ENCODE peak calls at places on chromosomes 12 and 14, in nine cellular contexts. W is body of pancreas, U is kidney epithelial cell, K is mesothelial cell of epicardium, T is bronchial epithelial cell, R is endothelial cell, B is coronary artery, Y is endodermal cell, E is HFFc6. A is an unnamed sample.

GRCh38 chr14:91368681-91369416 is 48.8 kb downstream of the CCDC88C start:
- DNase-seq in K (no peak), R (no peak), Y (no peak), T (no peak), B (no peak), E (no peak), U (no peak), W (no peak), A (no peak)

GRCh38 chr12:241266-241665 is 21.4 kb downstream of the SLC6A13 start:
- DNase-seq in K (no peak), Y (no peak), B (no peak), W (no peak), T (no peak), E (no peak), U (no peak), R (no peak), A (no peak)

GRCh38 chr14:69531135-69531534 is 43.5 kb downstream of the CCDC177 start:
- DNase-seq in R (no peak), B (no peak), W (no peak), U (no peak), K (no peak), Y (no peak), E (no peak), T (no peak), A (no peak)

GRCh38 chr12:75704664-75705063 is 193.3 kb upstream of the KRR1 start:
- DNase-seq in W (no peak), E (no peak), R (no peak), Y (no peak), K (no peak), U (no peak), T (no peak), B (no peak), A (no peak)

GRCh38 chr14:85288041-85288440 is 241.9 kb upstream of the FLRT2 start:
- DNase-seq in R (no peak), B (no peak), T (no peak), Y (no peak), K (no peak), U (no peak), E (no peak), W (no peak), A (no peak)

GRCh38 chr12:22573181-22573580 is 28.8 kb upstream of the C2CD5 start:
- DNase-seq in T (no peak), K (no peak), U (no peak), E (no peak), R (no peak), W (no peak), Y (no peak), B (no peak), A (no peak)

GRCh38 chr14:73027984-73028383 is 1.1 kb upstream of the ZFYVE1 start:
- DNase-seq in W (no peak), Y (no peak), E (no peak), T (no peak), K (no peak), B (no peak), R (no peak), U (no peak), A (no peak)

GRCh38 chr12:27899151-27899661 is 73.3 kb downstream of the PTHLH start:
- DNase-seq in K (no peak), Y (no peak), U (peak), E (peak), B (no peak), T (peak), W (no peak), R (no peak), A (no peak)

GRCh38 chr12:127273621-127274020 is 993.3 kb upstream of the TMEM132C start:
- DNase-seq in W (no peak), B (no peak), Y (no peak), R (no peak), T (peak), U (peak), K (no peak), E (peak), A (no peak)

GRCh38 chr12:32946504-32947131 is 50.0 kb upstream of the PKP2 start:
- DNase-seq in R (no peak), B (no peak), K (no peak), W (no peak), U (no peak), Y (no peak), T (no peak), E (no peak), A (no peak)

GRCh38 chr14:83842536-83842935 is 1687.4 kb upstream of the FLRT2 start:
- DNase-seq in R (no peak), K (no peak), T (no peak), E (no peak), U (no peak), B (no peak), Y (no peak), W (no peak), A (no peak)

GRCh38 chr14:77002335-77002734 is 26.2 kb downstream of the IRF2BPL start:
- DNase-seq in U (no peak), K (no peak), E (no peak), R (no peak), W (no peak), T (no peak), Y (no peak), B (no peak), A (no peak)

GRCh38 chr14:104665663-104666522 is 23.5 kb upstream of the INF2 start:
- DNase-seq in Y (peak), R (no peak), W (peak), U (no peak), T (peak), K (no peak), B (no peak), E (no peak), A (peak)
- TF ChIP-seq CTCF in Y (peak), R (no peak), W (peak), U (peak), T (peak), K (no peak), B (no peak), E (peak), A (peak)

DNA sequence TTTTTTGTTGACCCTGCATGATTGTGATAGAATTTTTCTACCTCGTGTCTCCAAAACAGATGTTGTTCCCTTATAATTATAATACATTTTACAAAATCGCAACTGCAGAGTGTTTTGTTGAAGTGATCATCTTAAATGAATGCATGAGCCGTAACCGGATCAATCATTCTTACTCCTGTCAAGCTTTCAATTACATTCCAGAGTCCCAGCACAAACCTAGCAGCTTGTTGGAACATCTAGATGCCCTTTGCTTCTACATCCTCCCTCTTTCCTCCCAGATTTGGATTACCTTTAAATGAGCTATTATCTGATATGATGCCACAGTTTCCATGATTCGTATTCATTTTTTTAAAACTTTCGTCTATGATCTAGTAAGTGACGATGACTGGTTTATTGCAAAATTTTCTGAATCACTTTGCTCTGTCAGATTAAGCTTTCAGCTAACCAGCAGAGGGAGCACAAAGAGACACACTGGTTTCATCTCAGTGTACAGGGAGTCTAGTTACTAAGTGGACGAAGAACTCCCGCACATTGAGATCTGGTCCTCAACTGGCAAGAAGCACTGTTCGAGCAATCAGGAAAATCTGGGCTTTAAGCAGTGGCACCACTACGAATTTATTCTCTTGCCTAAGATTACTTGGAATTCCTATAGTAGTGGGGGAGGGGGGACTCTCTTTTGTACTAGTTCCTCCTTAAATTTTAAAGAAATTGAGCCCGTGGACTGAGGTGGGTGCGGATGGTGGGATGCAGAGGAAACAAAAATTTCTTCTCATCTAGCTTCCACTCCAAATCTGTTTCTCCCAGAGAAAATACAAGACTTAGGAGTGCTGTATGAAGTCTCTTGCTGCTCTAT is 40.9 kb downstream of the TSHR start:
- DNase-seq in U (peak), R (peak), Y (no peak), B (no peak), K (no peak), W (peak), E (peak), T (peak), A (no peak)
- TF ChIP-seq CTCF in U (peak), R (no peak), Y (peak), B (peak), K (no peak), W (peak), E (peak), T (peak), A (peak)

GRCh38 chr12:119956047-119956446 is 33.0 kb upstream of the BICDL1 start:
- DNase-seq in T (no peak), B (no peak), U (no peak), K (no peak), R (no peak), W (no peak), Y (no peak), E (no peak), A (no peak)
- TF ChIP-seq CTCF in T (no peak), B (no peak), U (no peak), K (no peak), R (no peak), W (no peak), Y (no peak), E (peak), A (no peak)

DNA sequence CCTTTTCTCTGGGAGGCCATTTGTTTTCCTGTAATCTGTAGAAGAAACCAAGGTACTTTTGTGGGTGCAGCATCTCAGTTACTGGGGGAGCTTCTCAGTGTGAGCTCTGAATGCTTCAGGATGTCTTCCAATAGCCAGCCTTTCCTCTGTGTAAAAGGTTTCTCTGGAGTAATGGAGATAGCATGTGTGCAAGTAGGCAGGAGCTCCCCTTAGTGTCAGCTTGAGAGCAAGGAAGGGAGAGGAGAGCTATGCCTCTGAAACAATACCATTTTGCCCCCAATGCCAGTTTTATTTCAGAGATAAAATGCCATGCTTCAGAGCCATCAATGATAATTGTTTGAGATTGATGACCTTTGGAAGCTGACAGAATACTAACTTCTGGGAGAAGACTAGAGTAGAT is 125.5 kb downstream of the CRADD start:
- DNase-seq in T (no peak), U (no peak), R (no peak), Y (no peak), E (peak), K (no peak), W (no peak), B (no peak), A (no peak)
- TF ChIP-seq CTCF in T (no peak), U (peak), R (no peak), Y (peak), E (peak), K (no peak), W (no peak), B (no peak), A (no peak)

DNA sequence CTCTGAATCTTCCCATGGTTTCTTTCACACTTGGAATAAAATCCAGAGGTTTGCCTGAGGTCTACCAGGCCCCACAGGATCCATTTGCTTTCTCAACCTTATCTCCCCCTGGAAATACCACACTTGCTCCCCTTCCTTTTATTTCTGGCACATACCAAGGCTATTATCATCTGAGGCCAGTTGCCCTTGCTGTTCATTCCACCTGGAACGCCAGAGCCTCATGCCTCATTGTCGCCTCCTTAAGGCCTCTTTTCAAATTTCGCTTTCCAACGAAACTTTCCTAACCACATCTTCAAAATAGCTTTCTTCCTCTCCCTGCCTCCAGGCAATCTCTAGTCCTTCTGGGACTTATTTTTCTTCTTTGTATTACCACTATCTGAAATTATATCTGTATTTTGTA is 11.2 kb upstream of the LRIG3 start:
- DNase-seq in U (no peak), W (no peak), E (no peak), T (no peak), R (no peak), K (no peak), Y (peak), B (no peak), A (no peak)
- TF ChIP-seq CTCF in U (no peak), W (no peak), E (peak), T (no peak), R (no peak), K (no peak), Y (peak), B (no peak), A (no peak)

GRCh38 chr12:116246490-116247179 is 30.9 kb downstream of the MED13L start:
- DNase-seq in K (no peak), W (no peak), B (no peak), Y (no peak), R (no peak), E (no peak), U (no peak), T (no peak), A (no peak)
- TF ChIP-seq CTCF in K (no peak), W (no peak), B (no peak), Y (no peak), R (no peak), E (no peak), U (no peak), T (no peak), A (no peak)

GRCh38 chr12:12266873-12267634 is at the start of gene LRP6:
- DNase-seq in K (peak), R (peak), W (peak), Y (peak), U (peak), B (peak), T (peak), E (peak), A (peak)
- TF ChIP-seq CTCF in K (no peak), R (no peak), W (no peak), Y (peak), U (no peak), B (no peak), T (no peak), E (peak), A (no peak)

GRCh38 chr12:38141239-38141638 is 175.3 kb upstream of the ALG10B start:
- DNase-seq in W (no peak), K (no peak), U (no peak), Y (no peak), B (no peak), E (no peak), R (no peak), T (no peak), A (no peak)

GRCh38 chr12:38144049-38144448 is 172.5 kb upstream of the ALG10B start:
- DNase-seq in K (no peak), Y (no peak), W (no peak), E (no peak), T (no peak), R (no peak), B (no peak), U (no peak), A (no peak)

GRCh38 chr12:38144601-38145436 is 171.8 kb upstream of the ALG10B start:
- DNase-seq in T (peak), U (no peak), Y (no peak), R (no peak), W (no peak), B (no peak), K (no peak), E (no peak), A (no peak)

GRCh38 chr12:38141861-38142260 is 174.7 kb upstream of the ALG10B start:
- DNase-seq in W (no peak), Y (no peak), R (no peak), K (no peak), U (no peak), E (no peak), B (no peak), T (no peak), A (no peak)

GRCh38 chr12:38142974-38143373 is 173.6 kb upstream of the ALG10B start:
- DNase-seq in R (no peak), T (no peak), K (no peak), U (no peak), W (peak), B (no peak), E (no peak), Y (no peak), A (no peak)
- TF ChIP-seq CTCF in R (no peak), T (no peak), K (no peak), U (no peak), W (peak), B (no peak), E (peak), Y (no peak), A (no peak)

DNA sequence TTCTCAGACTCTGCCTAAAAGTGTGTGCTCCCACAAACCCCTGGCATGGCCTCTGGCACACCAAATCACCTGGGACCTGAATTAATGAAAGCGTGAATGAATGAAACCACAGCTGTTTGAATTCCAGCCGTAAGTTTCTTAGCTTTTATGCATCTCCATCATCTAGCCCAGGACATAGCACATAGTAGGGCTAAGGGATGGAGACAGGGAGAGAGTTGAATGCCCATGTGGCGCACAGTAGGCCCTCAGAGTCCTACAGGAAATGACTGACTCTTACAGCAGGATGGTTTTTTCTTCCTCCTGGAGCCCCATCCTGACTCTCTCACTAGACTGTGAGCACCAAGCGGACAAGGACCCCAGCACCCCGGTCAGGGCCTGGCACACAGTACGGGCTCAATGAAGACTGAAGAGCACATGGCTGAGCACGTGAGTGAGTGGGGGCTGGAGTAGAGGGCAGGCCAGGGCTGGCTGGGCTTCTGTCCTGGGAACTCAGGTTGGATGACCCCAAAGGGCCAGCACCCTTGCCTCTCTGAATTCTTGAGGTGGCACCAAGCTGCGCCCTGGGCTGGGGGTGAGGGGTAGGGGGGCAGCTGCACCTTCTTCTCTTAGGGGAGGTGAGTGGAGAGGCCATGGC is 351.3 kb downstream of the MED13L start:
- DNase-seq in R (no peak), W (no peak), Y (peak), U (no peak), E (no peak), K (no peak), B (peak), T (no peak), A (no peak)
- TF ChIP-seq CTCF in R (no peak), W (no peak), Y (no peak), U (no peak), E (no peak), K (no peak), B (no peak), T (no peak), A (no peak)

A was measured in progenitor cell of endocrine pancreas.